ENCODE peak calls at places on chromosomes 16 and 17, in five cellular contexts. One of them, this sample, is unnamed.

GRCh38 chr17:16468428-16468992 is 23.5 kb downstream of the LRRC75A start:
- DNase-seq in foreskin keratinocyte: no peak
- DNase-seq in stimulated activated CD4-positive, alpha-beta T cell treated with anti-CD3 and anti-CD28 coated beads, TNF-alpha, amount 100 ng/mL, for 1 hour: no peak
- DNase-seq in GM04503: no peak
- DNase-seq in epithelial cell of prostate: no peak
- DNase-seq in this sample: no peak

GRCh38 chr16:82639666-82640336 is 13.0 kb downstream of the CDH13 start:
- DNase-seq in stimulated activated CD4-positive, alpha-beta T cell treated with anti-CD3 and anti-CD28 coated beads, TNF-alpha, amount 100 ng/mL, for 1 hour: no peak
- DNase-seq in foreskin keratinocyte: no peak
- DNase-seq in GM04503: no peak
- DNase-seq in epithelial cell of prostate: no peak
- DNase-seq in this sample: no peak

GRCh38 chr17:44266402-44267164 is 1.4 kb downstream of the SLC4A1 start:
- DNase-seq in stimulated activated CD4-positive, alpha-beta T cell treated with anti-CD3 and anti-CD28 coated beads, TNF-alpha, amount 100 ng/mL, for 1 hour: no peak
- DNase-seq in foreskin keratinocyte: no peak
- DNase-seq in epithelial cell of prostate: no peak
- DNase-seq in GM04503: no peak
- DNase-seq in this sample: no peak

GRCh38 chr16:10877472-10877946 is 507 bp downstream of the CIITA start:
- DNase-seq in epithelial cell of prostate: no peak
- DNase-seq in stimulated activated CD4-positive, alpha-beta T cell treated with anti-CD3 and anti-CD28 coated beads, TNF-alpha, amount 100 ng/mL, for 1 hour: no peak
- DNase-seq in foreskin keratinocyte: no peak
- DNase-seq in GM04503: no peak
- DNase-seq in this sample: no peak

GRCh38 chr16:89049484-89050118 is 44.1 kb upstream of the ACSF3 start:
- DNase-seq in foreskin keratinocyte: no peak
- DNase-seq in GM04503: no peak
- DNase-seq in epithelial cell of prostate: no peak
- DNase-seq in stimulated activated CD4-positive, alpha-beta T cell treated with anti-CD3 and anti-CD28 coated beads, TNF-alpha, amount 100 ng/mL, for 1 hour: no peak
- DNase-seq in this sample: no peak

GRCh38 chr17:41504126-41504977 is 1.1 kb downstream of the KRT13 start:
- DNase-seq in GM04503: no peak
- DNase-seq in stimulated activated CD4-positive, alpha-beta T cell treated with anti-CD3 and anti-CD28 coated beads, TNF-alpha, amount 100 ng/mL, for 1 hour: no peak
- DNase-seq in foreskin keratinocyte: no peak
- DNase-seq in epithelial cell of prostate: no peak
- DNase-seq in this sample: no peak

GRCh38 chr17:42221886-42222745 is 27.8 kb upstream of the GHDC start:
- DNase-seq in epithelial cell of prostate: no peak
- DNase-seq in foreskin keratinocyte: peak; percentile 6
- DNase-seq in GM04503: no peak
- DNase-seq in stimulated activated CD4-positive, alpha-beta T cell treated with anti-CD3 and anti-CD28 coated beads, TNF-alpha, amount 100 ng/mL, for 1 hour: peak; percentile 10
- DNase-seq in this sample: no peak

GRCh38 chr17:4858880-4859260 is 25.7 kb downstream of the MINK1 start:
- DNase-seq in GM04503: no peak
- DNase-seq in epithelial cell of prostate: no peak
- DNase-seq in stimulated activated CD4-positive, alpha-beta T cell treated with anti-CD3 and anti-CD28 coated beads, TNF-alpha, amount 100 ng/mL, for 1 hour: no peak
- DNase-seq in foreskin keratinocyte: peak; percentile 82
- DNase-seq in this sample: no peak

GRCh38 chr16:77888786-77889185 is 100.4 kb downstream of the VAT1L start:
- DNase-seq in foreskin keratinocyte: no peak
- DNase-seq in GM04503: no peak
- DNase-seq in stimulated activated CD4-positive, alpha-beta T cell treated with anti-CD3 and anti-CD28 coated beads, TNF-alpha, amount 100 ng/mL, for 1 hour: no peak
- DNase-seq in epithelial cell of prostate: no peak
- DNase-seq in this sample: no peak

GRCh38 chr17:7477392-7478275 is 1.8 kb downstream of the ZBTB4 start:
- DNase-seq in foreskin keratinocyte: no peak
- DNase-seq in epithelial cell of prostate: no peak
- DNase-seq in GM04503: peak; percentile 77
- DNase-seq in stimulated activated CD4-positive, alpha-beta T cell treated with anti-CD3 and anti-CD28 coated beads, TNF-alpha, amount 100 ng/mL, for 1 hour: no peak
- DNase-seq in this sample: peak; percentile 86

GRCh38 chr16:11303405-11304138 is 22.4 kb upstream of the PRM1 start:
- DNase-seq in stimulated activated CD4-positive, alpha-beta T cell treated with anti-CD3 and anti-CD28 coated beads, TNF-alpha, amount 100 ng/mL, for 1 hour: no peak
- DNase-seq in GM04503: no peak
- DNase-seq in epithelial cell of prostate: no peak
- DNase-seq in foreskin keratinocyte: peak; percentile 13
- DNase-seq in this sample: no peak

GRCh38 chr17:65558683-65559311 is 2.7 kb downstream of the AXIN2 start:
- DNase-seq in foreskin keratinocyte: no peak
- DNase-seq in GM04503: no peak
- DNase-seq in epithelial cell of prostate: no peak
- DNase-seq in stimulated activated CD4-positive, alpha-beta T cell treated with anti-CD3 and anti-CD28 coated beads, TNF-alpha, amount 100 ng/mL, for 1 hour: no peak
- DNase-seq in this sample: no peak

GRCh38 chr16:22699356-22699755 is 114.6 kb upstream of the HS3ST2 start:
- DNase-seq in foreskin keratinocyte: no peak
- DNase-seq in epithelial cell of prostate: no peak
- DNase-seq in stimulated activated CD4-positive, alpha-beta T cell treated with anti-CD3 and anti-CD28 coated beads, TNF-alpha, amount 100 ng/mL, for 1 hour: no peak
- DNase-seq in GM04503: no peak
- DNase-seq in this sample: no peak

GRCh38 chr17:46811978-46812583 is 6.4 kb downstream of the WNT3 start:
- DNase-seq in foreskin keratinocyte: no peak
- DNase-seq in GM04503: peak; percentile 64
- DNase-seq in stimulated activated CD4-positive, alpha-beta T cell treated with anti-CD3 and anti-CD28 coated beads, TNF-alpha, amount 100 ng/mL, for 1 hour: no peak
- DNase-seq in epithelial cell of prostate: no peak
- DNase-seq in this sample: peak; percentile 37

GRCh38 chr16:30533748-30534367 is 800 bp downstream of the ZNF747 start:
- DNase-seq in stimulated activated CD4-positive, alpha-beta T cell treated with anti-CD3 and anti-CD28 coated beads, TNF-alpha, amount 100 ng/mL, for 1 hour: no peak
- DNase-seq in epithelial cell of prostate: no peak
- DNase-seq in GM04503: no peak
- DNase-seq in foreskin keratinocyte: no peak
- DNase-seq in this sample: no peak

This sample was measured in AG09309.